ENCODE peak calls at places on chromosomes 4 and X, in eight cellular contexts. One of them, this sample, is unnamed.

GRCh38 chrX:71053217-71053621 is 14.9 kb downstream of the SNX12 start:
- DNase-seq in NCI-H446 treated with DMSO at 0.1 percent for 48 hours: no peak
- DNase-seq in NCI-H1417: no peak
- DNase-seq in Calu3: peak
- DNase-seq in stimulated activated CD8-positive, alpha-beta memory T cell treated with anti-CD3 and anti-CD28 coated beads, Interleukin-15, amount 100 ng/mL, for 24 hours: no peak
- DNase-seq in OCI-M1: peak
- DNase-seq in transverse colon: no peak
- DNase-seq in AG08395: no peak
- DNase-seq in this sample: no peak

GRCh38 chr4:156788782-156789181 is 182.8 kb downstream of the PDGFC start:
- DNase-seq in OCI-M1: no peak
- DNase-seq in NCI-H446 treated with DMSO at 0.1 percent for 48 hours: no peak
- DNase-seq in NCI-H1417: no peak
- DNase-seq in stimulated activated CD8-positive, alpha-beta memory T cell treated with anti-CD3 and anti-CD28 coated beads, Interleukin-15, amount 100 ng/mL, for 24 hours: no peak
- DNase-seq in transverse colon: no peak
- DNase-seq in Calu3: no peak
- DNase-seq in AG08395: no peak
- DNase-seq in this sample: no peak

GRCh38 chr4:41992967-41993857 is 2.9 kb downstream of the SLC30A9 start:
- DNase-seq in NCI-H446 treated with DMSO at 0.1 percent for 48 hours: no peak
- DNase-seq in stimulated activated CD8-positive, alpha-beta memory T cell treated with anti-CD3 and anti-CD28 coated beads, Interleukin-15, amount 100 ng/mL, for 24 hours: no peak
- DNase-seq in OCI-M1: peak
- DNase-seq in NCI-H1417: no peak
- DNase-seq in transverse colon: no peak
- DNase-seq in Calu3: no peak
- DNase-seq in AG08395: no peak
- DNase-seq in this sample: no peak

GRCh38 chrX:63506320-63506719 is 155.2 kb upstream of the SPIN4 start:
- DNase-seq in stimulated activated CD8-positive, alpha-beta memory T cell treated with anti-CD3 and anti-CD28 coated beads, Interleukin-15, amount 100 ng/mL, for 24 hours: no peak
- DNase-seq in AG08395: peak
- DNase-seq in transverse colon: no peak
- DNase-seq in OCI-M1: peak
- DNase-seq in Calu3: no peak
- DNase-seq in NCI-H1417: peak
- DNase-seq in NCI-H446 treated with DMSO at 0.1 percent for 48 hours: peak
- DNase-seq in this sample: no peak

GRCh38 chr4:176102414-176102813 is 36.8 kb downstream of the WDR17 start:
- DNase-seq in stimulated activated CD8-positive, alpha-beta memory T cell treated with anti-CD3 and anti-CD28 coated beads, Interleukin-15, amount 100 ng/mL, for 24 hours: no peak
- DNase-seq in AG08395: no peak
- DNase-seq in transverse colon: no peak
- DNase-seq in NCI-H446 treated with DMSO at 0.1 percent for 48 hours: no peak
- DNase-seq in NCI-H1417: no peak
- DNase-seq in OCI-M1: no peak
- DNase-seq in Calu3: no peak
- DNase-seq in this sample: no peak

GRCh38 chrX:57607295-57608187 is 15.7 kb downstream of the ZXDB start:
- DNase-seq in AG08395: no peak
- DNase-seq in stimulated activated CD8-positive, alpha-beta memory T cell treated with anti-CD3 and anti-CD28 coated beads, Interleukin-15, amount 100 ng/mL, for 24 hours: no peak
- DNase-seq in transverse colon: no peak
- DNase-seq in NCI-H1417: no peak
- DNase-seq in OCI-M1: no peak
- DNase-seq in NCI-H446 treated with DMSO at 0.1 percent for 48 hours: no peak
- DNase-seq in Calu3: no peak
- DNase-seq in this sample: peak

GRCh38 chrX:28787206-28787605 is 200.0 kb downstream of the IL1RAPL1 start:
- DNase-seq in OCI-M1: no peak
- DNase-seq in NCI-H1417: no peak
- DNase-seq in NCI-H446 treated with DMSO at 0.1 percent for 48 hours: no peak
- DNase-seq in transverse colon: no peak
- DNase-seq in Calu3: peak
- DNase-seq in stimulated activated CD8-positive, alpha-beta memory T cell treated with anti-CD3 and anti-CD28 coated beads, Interleukin-15, amount 100 ng/mL, for 24 hours: no peak
- DNase-seq in AG08395: peak
- DNase-seq in this sample: peak

GRCh38 chr4:39435875-39436563 is 22.7 kb downstream of the RPL9 start:
- DNase-seq in NCI-H446 treated with DMSO at 0.1 percent for 48 hours: no peak
- DNase-seq in stimulated activated CD8-positive, alpha-beta memory T cell treated with anti-CD3 and anti-CD28 coated beads, Interleukin-15, amount 100 ng/mL, for 24 hours: no peak
- DNase-seq in NCI-H1417: no peak
- DNase-seq in AG08395: no peak
- DNase-seq in OCI-M1: no peak
- DNase-seq in transverse colon: no peak
- DNase-seq in Calu3: no peak
- DNase-seq in this sample: no peak

GRCh38 chrX:11781133-11781532 is 23.1 kb downstream of the MSL3 start:
- DNase-seq in NCI-H446 treated with DMSO at 0.1 percent for 48 hours: no peak
- DNase-seq in NCI-H1417: no peak
- DNase-seq in Calu3: no peak
- DNase-seq in OCI-M1: no peak
- DNase-seq in stimulated activated CD8-positive, alpha-beta memory T cell treated with anti-CD3 and anti-CD28 coated beads, Interleukin-15, amount 100 ng/mL, for 24 hours: no peak
- DNase-seq in transverse colon: no peak
- DNase-seq in AG08395: no peak
- DNase-seq in this sample: no peak

GRCh38 chrX:153727108-153727931 is 2.7 kb downstream of the ABCD1 start:
- DNase-seq in transverse colon: peak
- DNase-seq in NCI-H1417: peak
- DNase-seq in AG08395: peak
- DNase-seq in OCI-M1: peak
- DNase-seq in stimulated activated CD8-positive, alpha-beta memory T cell treated with anti-CD3 and anti-CD28 coated beads, Interleukin-15, amount 100 ng/mL, for 24 hours: no peak
- DNase-seq in Calu3: peak
- DNase-seq in NCI-H446 treated with DMSO at 0.1 percent for 48 hours: peak
- DNase-seq in this sample: peak

GRCh38 chrX:132127748-132128147 is at the start of gene FRMD7:
- DNase-seq in AG08395: no peak
- DNase-seq in Calu3: no peak
- DNase-seq in transverse colon: no peak
- DNase-seq in OCI-M1: no peak
- DNase-seq in NCI-H446 treated with DMSO at 0.1 percent for 48 hours: no peak
- DNase-seq in stimulated activated CD8-positive, alpha-beta memory T cell treated with anti-CD3 and anti-CD28 coated beads, Interleukin-15, amount 100 ng/mL, for 24 hours: no peak
- DNase-seq in NCI-H1417: no peak
- DNase-seq in this sample: no peak

GRCh38 chr4:8362483-8362882 is 78.0 kb downstream of the ACOX3 start:
- DNase-seq in Calu3: no peak
- DNase-seq in OCI-M1: no peak
- DNase-seq in AG08395: no peak
- DNase-seq in transverse colon: no peak
- DNase-seq in NCI-H446 treated with DMSO at 0.1 percent for 48 hours: no peak
- DNase-seq in NCI-H1417: no peak
- DNase-seq in stimulated activated CD8-positive, alpha-beta memory T cell treated with anti-CD3 and anti-CD28 coated beads, Interleukin-15, amount 100 ng/mL, for 24 hours: no peak
- DNase-seq in this sample: no peak

GRCh38 chrX:53445977-53446376 is 11.8 kb upstream of the HSD17B10 start:
- DNase-seq in stimulated activated CD8-positive, alpha-beta memory T cell treated with anti-CD3 and anti-CD28 coated beads, Interleukin-15, amount 100 ng/mL, for 24 hours: no peak
- DNase-seq in OCI-M1: peak
- DNase-seq in Calu3: peak
- DNase-seq in AG08395: peak
- DNase-seq in NCI-H446 treated with DMSO at 0.1 percent for 48 hours: no peak
- DNase-seq in NCI-H1417: peak
- DNase-seq in transverse colon: peak
- DNase-seq in this sample: no peak

This sample was measured in MG63.